ENCODE peak calls at places on chromosomes 11 and 22, in four cellular contexts. M, A, N and L are unnamed samples.

GRCh38 chr22:41526802-41527799 is 17.2 kb downstream of the POLR3H start:
- DNase-seq in A (peak), M (peak), N (no peak), L (peak)

GRCh38 chr11:14892036-14892556 is at the start of gene CYP2R1:
- DNase-seq in A (peak), M (peak), N (peak), L (peak)

GRCh38 chr22:19596680-19597398 is 72.6 kb upstream of the CLDN5 start:
- DNase-seq in N (no peak), A (no peak), M (no peak), L (no peak)

GRCh38 chr11:11241284-11241683 is 111.8 kb downstream of the CSNK2A3 start:
- DNase-seq in N (no peak), A (no peak), M (no peak), L (no peak)

GRCh38 chr11:93967944-93968343 is 53.2 kb upstream of the HEPHL1 start:
- DNase-seq in N (no peak), A (no peak), M (peak), L (no peak)

GRCh38 chr22:49433717-49434611 is 393.7 kb downstream of the BRD1 start:
- DNase-seq in M (peak), N (no peak), A (no peak), L (no peak)

GRCh38 chr22:44828193-44828592 is 75.8 kb downstream of the ARHGAP8 start:
- DNase-seq in A (peak), N (no peak), M (peak), L (no peak)

GRCh38 chr22:23072035-23072910 is 2.0 kb downstream of the GNAZ start:
- DNase-seq in N (peak), M (no peak), A (no peak), L (no peak)

GRCh38 chr11:69943066-69943465 is 123.8 kb upstream of the FGF3 start:
- DNase-seq in A (peak), M (peak), N (no peak), L (no peak)

GRCh38 chr22:25775501-25775900 is 33.5 kb downstream of the MYO18B start:
- DNase-seq in A (peak), M (no peak), N (peak), L (no peak)

GRCh38 chr11:82900277-82901164 is at the start of gene PRCP:
- DNase-seq in M (peak), N (peak), A (peak), L (peak)

GRCh38 chr11:68035266-68035876 is 3.5 kb upstream of the TCIRG1 start:
- DNase-seq in A (no peak), M (no peak), N (no peak), L (no peak)

GRCh38 chr11:59574467-59574866 is 41.1 kb downstream of the OSBP start:
- DNase-seq in M (no peak), N (peak), A (no peak), L (no peak)

DNA sequence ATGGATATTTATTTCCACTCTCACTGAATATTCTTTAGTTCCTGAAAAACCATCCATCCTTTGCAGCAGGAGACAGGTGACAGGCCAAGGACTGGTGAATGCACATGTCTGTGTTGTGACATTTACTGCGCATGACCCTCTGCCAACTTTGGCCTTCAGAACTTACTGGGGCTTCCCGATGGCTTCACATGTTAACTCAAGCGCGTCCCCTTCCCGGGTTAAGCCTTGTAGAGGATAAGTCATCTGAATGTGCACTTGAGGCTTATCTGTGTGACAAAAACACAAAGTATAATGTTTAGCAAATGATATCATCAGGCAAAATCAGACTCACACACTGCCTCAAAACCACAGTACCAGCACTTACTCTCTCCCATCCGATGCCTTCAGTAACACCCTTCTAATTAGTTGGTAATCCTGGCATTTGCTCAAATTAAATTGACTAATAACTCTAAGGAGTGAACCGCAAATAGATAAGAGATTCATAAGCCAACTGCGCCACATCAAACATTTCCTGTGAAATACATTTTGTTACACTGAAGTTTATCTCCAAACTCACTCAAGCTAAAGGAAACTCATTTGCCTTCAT is 286.4 kb downstream of the CADM1 start:
- DNase-seq in A (no peak), N (peak), M (no peak), L (no peak)
- H3K4me2 ChIP-seq in A (no peak), N (no peak), M (no peak), L (no peak)

DNA sequence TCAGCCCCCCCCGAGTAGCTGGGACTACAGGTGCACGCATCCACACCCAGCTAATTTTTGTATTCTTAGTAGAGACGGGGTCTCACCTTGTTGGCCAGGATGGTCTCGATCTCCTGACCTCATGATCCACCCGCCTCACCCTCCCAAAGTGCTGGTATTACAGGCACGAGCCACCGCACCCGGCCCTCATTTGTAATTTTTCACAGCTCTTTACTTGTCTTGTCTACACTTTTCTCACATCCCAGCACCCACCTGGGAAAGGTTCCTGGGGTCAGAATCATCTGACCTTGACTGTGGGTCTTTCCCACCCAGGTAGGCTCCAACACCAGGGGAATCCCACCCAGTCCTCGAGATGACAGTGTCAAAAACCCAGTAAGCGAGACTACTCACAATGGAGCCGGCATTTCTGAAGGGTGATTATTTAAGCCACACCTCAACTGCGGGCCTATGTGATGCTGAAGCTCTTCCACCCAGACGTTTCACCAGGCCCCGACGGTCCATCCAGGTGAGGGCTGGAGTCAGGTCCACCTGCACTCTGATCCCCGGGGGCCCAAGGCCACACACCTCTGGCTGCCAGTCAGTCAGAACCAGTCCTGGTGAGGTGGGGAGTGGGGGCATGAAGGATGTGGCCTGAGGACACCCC is 23.4 kb downstream of the CELSR1 start:
- DNase-seq in M (no peak), A (no peak), N (no peak), L (no peak)
- H3K27ac ChIP-seq in M (peak), A (no peak), N (no peak), L (no peak)

GRCh38 chr11:61599968-61600710 is 19.3 kb upstream of the SYT7 start:
- DNase-seq in A (peak), M (no peak), N (no peak), L (no peak)

GRCh38 chr11:61603667-61604066 is 22.8 kb upstream of the SYT7 start:
- DNase-seq in N (no peak), M (no peak), A (peak), L (no peak)

GRCh38 chr11:61601512-61601911 is 20.6 kb upstream of the SYT7 start:
- DNase-seq in M (peak), N (no peak), A (no peak), L (no peak)

GRCh38 chr11:61598886-61599868 is 18.3 kb upstream of the SYT7 start:
- DNase-seq in A (peak), M (peak), N (peak), L (no peak)

GRCh38 chr11:61602775-61603569 is 22.1 kb upstream of the SYT7 start:
- DNase-seq in N (peak), M (peak), A (no peak), L (no peak)
- H3K4me2 ChIP-seq in N (peak), M (peak), A (no peak), L (no peak)

GRCh38 chr11:66810576-66811185 is 32.6 kb upstream of the RCE1 start:
- DNase-seq in A (peak), M (no peak), N (no peak), L (no peak)
- H3K27ac ChIP-seq in A (peak), M (no peak), N (no peak), L (no peak)

DNA sequence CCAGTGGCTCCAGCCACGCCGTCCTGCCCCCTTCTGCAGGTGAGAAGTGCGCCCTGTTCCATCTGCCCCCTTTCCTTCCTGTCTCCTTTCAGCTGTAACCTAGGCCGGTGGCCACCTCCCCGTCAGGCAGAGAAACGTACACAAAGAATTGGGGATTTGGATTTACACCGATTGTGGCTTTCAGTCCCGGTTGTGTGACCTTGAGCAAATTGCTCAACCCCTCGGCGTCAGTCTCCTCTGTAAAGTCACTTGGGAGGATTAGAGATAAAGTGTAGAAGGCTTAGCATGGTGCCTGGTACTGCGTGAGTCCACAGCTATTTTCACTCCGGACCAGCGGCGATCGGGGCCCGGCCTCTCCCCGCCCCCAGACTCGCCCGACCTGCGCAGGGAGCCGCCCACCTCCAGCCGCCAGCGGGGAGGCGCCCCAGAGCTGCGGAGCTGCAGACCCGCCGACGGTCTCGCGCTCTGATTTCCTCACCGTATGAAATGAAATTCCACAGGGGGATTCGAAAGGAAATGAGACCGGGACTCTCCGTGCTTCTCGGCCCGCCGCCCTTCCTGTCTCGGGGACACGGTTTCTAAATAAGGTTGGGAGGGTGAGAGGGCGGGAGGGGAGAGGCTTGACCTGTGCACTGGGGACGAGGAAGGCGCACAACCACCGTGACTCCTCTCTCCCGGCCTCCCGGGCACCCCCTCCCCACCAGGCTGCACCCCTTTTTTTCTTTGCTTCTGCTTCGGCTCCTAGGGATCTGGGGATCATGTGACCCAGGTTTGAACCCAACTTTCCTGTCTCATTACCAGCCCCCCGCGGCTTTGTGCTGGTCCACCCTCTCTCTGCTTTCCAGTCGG is 703 bp upstream of the FZD4 start:
- DNase-seq in A (peak), N (peak), M (peak), L (peak)
- H3K4me2 ChIP-seq in A (peak), N (peak), M (peak), L (peak)

GRCh38 chr11:499201-500076 is 7.6 kb downstream of the RNH1 start:
- DNase-seq in A (no peak), N (no peak), M (no peak), L (no peak)

GRCh38 chr11:497565-498296 is 9.3 kb downstream of the RNH1 start:
- DNase-seq in M (no peak), A (no peak), N (no peak), L (no peak)

GRCh38 chr11:501001-501682 is 5.9 kb downstream of the RNH1 start:
- DNase-seq in M (no peak), A (no peak), N (no peak), L (no peak)

GRCh38 chr11:496834-497564 is 10.0 kb downstream of the RNH1 start:
- DNase-seq in M (peak), A (peak), N (no peak), L (no peak)

GRCh38 chr11:498297-499181 is 8.5 kb downstream of the RNH1 start:
- DNase-seq in M (no peak), N (no peak), A (no peak), L (no peak)
- H3K27ac ChIP-seq in M (no peak), N (no peak), A (no peak), L (no peak)

GRCh38 chr11:28657378-28658030 is 549.3 kb downstream of the METTL15 start:
- DNase-seq in M (peak), N (peak), A (no peak), L (no peak)
- H3K4me2 ChIP-seq in M (peak), N (no peak), A (no peak), L (no peak)

DNA sequence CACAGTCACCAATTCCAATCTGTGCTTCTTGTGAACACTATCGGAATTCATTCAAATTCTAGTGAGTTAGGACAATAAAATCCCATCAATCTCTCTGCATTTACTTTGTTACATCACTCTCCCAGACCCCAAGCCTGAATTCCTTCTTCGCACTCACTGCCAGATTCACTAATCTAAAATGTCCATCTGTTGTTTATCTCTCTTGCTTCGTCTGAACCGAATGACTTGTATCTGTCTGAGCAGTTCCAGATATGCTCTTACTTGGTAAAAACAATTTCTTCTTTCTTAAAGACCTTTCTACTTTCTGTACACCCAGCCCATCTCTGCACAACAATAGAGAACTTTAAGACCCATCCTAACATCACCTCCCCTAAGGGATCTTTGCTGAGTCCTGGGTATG is 7.0 kb downstream of the MMP10 start:
- DNase-seq in A (no peak), N (peak), M (no peak), L (no peak)
- H3K27ac ChIP-seq in A (no peak), N (no peak), M (no peak), L (no peak)

GRCh38 chr11:64249038-64249437 is 2.3 kb upstream of the PLCB3 start:
- DNase-seq in M (no peak), N (no peak), A (no peak), L (no peak)
- H3K4me2 ChIP-seq in M (no peak), N (no peak), A (peak), L (no peak)